ENCODE peak calls at places on chromosomes 12 and 14, in four cellular contexts. W, D, M and Y are unnamed samples.

GRCh38 chr12:46627686-46628085 is 198.1 kb downstream of the SLC38A4 start:
- DNase-seq in M (no peak), W (no peak), D (no peak), Y (no peak)

GRCh38 chr14:51648296-51648695 is 3.4 kb upstream of the FRMD6 start:
- DNase-seq in M (no peak), W (no peak), D (no peak), Y (no peak)

GRCh38 chr14:85221832-85222231 is 308.1 kb upstream of the FLRT2 start:
- DNase-seq in D (no peak), W (no peak), M (no peak), Y (no peak)

GRCh38 chr14:39005044-39005736 is 97.8 kb downstream of the SEC23A start:
- DNase-seq in D (no peak), W (no peak), M (no peak), Y (no peak)

GRCh38 chr12:101608301-101609133 is 13.7 kb downstream of the MYBPC1 start:
- DNase-seq in D (no peak), W (no peak), M (no peak), Y (no peak)

GRCh38 chr12:107903377-107904061 is 129.0 kb downstream of the ASCL4 start:
- DNase-seq in D (no peak), M (peak; percentile 87), W (peak; percentile 84), Y (no peak)

GRCh38 chr12:12898911-12899511 is 7.6 kb downstream of the GPRC5A start:
- DNase-seq in M (no peak), W (no peak), D (no peak), Y (no peak)

GRCh38 chr14:103374121-103374520 is 11.1 kb upstream of the MARK3 start:
- DNase-seq in D (no peak), W (no peak), M (no peak), Y (no peak)

GRCh38 chr14:31508140-31508539 is 20.3 kb upstream of the GPR33 start:
- DNase-seq in M (no peak), D (no peak), W (no peak), Y (no peak)

GRCh38 chr12:13745100-13745678 is 236.2 kb downstream of the GRIN2B start:
- DNase-seq in W (no peak), D (no peak), M (no peak), Y (no peak)

GRCh38 chr14:74213907-74214803 is 25.1 kb upstream of the VSX2 start:
- DNase-seq in W (no peak), M (no peak), D (no peak), Y (no peak)

DNA sequence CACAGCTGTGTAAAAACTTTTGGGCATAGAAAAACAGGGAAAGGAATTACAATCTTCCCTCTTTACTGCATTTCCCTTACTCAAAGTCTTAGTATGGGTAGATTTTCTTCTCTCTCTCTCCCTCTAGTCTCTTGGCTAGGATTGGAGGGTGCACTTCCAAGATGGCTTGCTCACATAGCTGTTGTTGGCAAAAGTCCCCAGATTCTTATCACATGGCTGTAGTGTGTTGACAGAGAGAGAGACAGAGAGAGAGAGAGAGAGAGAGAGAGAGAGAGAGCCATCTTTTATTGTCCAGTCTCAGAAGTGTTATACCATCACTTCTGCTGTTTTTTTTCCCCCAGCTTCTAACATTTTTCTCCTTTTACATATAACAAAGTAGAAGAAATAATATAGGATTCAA is 6.3 kb upstream of the OR4E2 start:
- DNase-seq in M (no peak), D (no peak), W (no peak), Y (no peak)
- TF ChIP-seq CTCF in M (no peak), D (no peak), W (no peak), Y (no peak)

GRCh38 chr12:81245458-81245857 is 167.6 kb downstream of the ACSS3 start:
- DNase-seq in D (no peak), W (no peak), M (no peak), Y (no peak)

DNA sequence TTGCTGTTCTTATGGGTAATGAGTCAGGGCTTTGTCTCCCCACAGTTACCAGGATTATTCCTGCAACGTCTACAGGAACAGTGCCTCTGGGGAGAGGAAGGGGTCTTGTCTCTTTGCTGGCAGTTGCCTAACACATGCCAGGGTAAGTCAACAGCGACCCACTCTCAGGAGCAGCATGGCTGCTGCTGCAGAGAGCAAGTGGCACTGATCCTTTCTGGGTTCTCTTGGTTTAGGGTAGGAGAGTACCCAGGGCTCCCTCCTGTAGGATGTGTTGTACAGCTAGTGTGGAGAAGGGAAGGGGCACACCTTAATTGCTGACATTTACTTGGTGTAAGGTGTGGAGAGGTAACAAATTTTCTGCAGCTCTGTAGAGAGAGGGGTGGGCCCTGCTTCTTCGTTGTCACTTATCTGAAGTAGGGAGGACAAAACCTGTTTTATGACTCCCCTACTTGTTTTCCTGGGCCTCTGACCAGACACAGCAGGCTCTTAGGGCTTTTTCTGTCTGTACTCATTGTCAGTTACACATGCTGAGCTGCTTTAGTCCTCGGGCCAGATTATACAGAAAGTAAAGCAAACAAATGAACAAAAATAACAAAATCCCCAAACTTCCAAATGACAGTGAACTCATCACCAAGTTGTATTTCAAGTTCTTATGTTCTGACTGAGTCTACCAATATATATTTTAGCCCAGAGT is 168.2 kb downstream of the ACSS3 start:
- DNase-seq in W (peak; percentile 19), D (no peak), M (no peak), Y (no peak)
- TF ChIP-seq CTCF in W (no peak), D (no peak), M (no peak), Y (no peak)

GRCh38 chr12:92927436-92928116 is 1.5 kb downstream of the EEA1 start:
- DNase-seq in D (no peak), W (no peak), M (no peak), Y (no peak)

GRCh38 chr12:92926549-92926948 is 2.5 kb downstream of the EEA1 start:
- DNase-seq in D (no peak), M (no peak), W (no peak), Y (no peak)

GRCh38 chr12:92928431-92928961 is 599 bp downstream of the EEA1 start:
- DNase-seq in M (peak; percentile 89), D (peak; percentile 72), W (no peak), Y (no peak)

GRCh38 chr12:92928962-92929915 is at the start of gene EEA1:
- DNase-seq in D (peak; percentile 97), M (peak; percentile 99), W (peak; percentile 98), Y (peak; percentile 97)

GRCh38 chr12:92927055-92927435 is 2.0 kb downstream of the EEA1 start:
- DNase-seq in D (peak; percentile 71), M (no peak), W (peak; percentile 38), Y (no peak)
- TF ChIP-seq CTCF in D (no peak), M (no peak), W (no peak), Y (no peak)

DNA sequence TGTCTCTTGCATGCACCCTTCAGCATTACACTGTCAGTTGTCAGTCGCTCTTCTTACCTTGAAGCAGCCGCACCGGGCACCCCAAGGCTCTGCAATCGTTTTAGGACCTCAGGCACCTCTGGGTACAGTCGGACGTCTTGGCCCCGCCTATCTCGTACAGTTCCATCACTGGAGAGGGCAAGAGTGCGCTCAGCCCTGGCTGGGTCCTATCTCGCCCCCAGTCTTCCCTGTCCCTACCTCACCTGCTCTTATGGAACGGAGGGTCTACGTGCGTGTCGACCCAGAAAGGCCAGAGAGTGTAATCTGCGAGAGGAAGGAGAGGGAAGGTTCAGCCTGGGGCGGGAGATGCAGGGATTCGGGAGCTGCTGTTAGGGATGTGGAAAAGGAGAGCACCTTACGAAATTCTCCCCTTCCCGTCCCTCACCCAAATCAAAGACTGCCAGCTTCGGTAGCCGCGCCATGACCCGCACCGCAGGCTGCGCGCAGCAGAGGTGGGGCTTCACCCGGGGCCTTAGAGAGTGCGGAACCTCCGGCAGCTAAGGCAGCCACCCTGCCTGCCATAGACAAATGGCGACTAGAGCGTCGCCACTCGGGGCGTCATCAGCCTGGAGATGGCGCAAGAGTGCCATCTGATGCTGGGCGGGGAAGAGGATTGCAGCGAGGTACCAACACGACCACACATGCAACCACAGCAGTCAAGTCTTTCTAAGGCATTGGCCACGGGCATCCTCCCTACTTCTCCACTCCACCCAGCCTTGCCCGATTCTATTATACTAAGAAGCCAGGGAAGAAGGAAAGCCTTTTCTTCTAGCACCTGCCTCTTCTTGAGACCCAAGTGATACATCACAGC is at the start of gene MDP1:
- DNase-seq in W (peak; percentile 89), M (peak; percentile 97), D (peak; percentile 90), Y (no peak)
- TF ChIP-seq CTCF in W (peak; percentile 57), M (no peak), D (no peak), Y (peak; percentile 64)

DNA sequence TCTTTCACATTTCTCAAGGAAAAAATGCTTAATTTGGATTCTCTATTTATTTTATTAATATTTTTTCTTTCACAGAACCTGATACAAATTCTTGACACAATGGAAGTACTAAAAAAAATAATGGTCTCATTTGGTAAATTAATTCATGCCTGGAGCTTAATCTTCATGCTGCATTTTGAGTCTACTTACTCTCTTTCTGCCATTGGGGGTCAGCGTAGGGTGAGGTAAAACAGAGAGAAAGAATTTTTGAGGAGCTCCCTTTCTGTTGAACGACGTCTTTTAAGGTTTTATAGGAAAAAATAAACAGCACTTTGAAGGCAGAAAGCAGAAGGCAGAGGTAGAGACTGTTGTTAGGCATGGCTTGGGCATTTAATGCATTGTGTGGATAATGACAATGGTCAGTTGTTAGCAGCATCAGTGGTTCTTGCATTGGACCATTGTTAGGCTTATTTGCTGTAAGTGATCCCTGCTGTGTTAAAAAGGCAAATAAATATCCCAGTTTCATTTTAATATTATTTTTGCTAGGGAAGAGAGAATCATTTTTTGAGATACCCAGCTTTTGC is 557.2 kb upstream of the STXBP6 start:
- DNase-seq in M (no peak), W (no peak), D (no peak), Y (no peak)
- TF ChIP-seq CTCF in M (no peak), W (no peak), D (no peak), Y (no peak)

GRCh38 chr12:66708704-66709443 is 30.0 kb upstream of the GRIP1 start:
- DNase-seq in W (no peak), D (no peak), M (no peak), Y (no peak)
- TF ChIP-seq CTCF in W (peak; percentile 42), D (no peak), M (no peak), Y (no peak)

DNA sequence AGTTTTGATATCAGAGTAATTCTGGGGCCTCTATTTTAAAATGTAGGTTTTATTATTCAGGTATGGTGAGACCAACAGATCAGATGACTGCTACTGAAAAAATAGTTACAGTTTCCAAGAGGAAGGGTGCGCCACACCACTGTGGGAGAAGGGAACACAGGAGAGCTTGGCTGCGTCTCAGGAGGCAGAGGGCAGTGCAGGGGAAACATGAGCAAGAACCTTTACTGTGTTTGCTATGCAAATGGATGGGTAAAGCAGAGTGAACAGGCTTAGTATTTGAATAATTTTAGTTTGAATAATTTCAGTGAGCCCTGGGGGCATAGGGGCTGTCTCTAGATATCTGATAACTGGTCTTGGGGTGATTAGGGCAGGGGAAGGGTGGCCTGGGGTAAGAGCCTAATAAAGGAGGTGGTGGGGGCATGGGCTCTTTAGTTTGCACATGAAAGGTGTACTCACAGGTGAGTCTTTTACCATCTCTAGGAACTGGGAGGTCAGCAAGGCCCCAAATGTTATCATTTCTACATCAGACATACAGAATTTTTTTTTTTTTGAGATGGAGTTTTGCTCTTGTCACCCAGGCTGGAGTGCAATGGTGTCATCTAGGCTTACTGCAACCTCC is 196.8 kb upstream of the NEDD1 start:
- DNase-seq in W (peak; percentile 38), M (no peak), D (no peak), Y (no peak)
- TF ChIP-seq CTCF in W (no peak), M (no peak), D (no peak), Y (no peak)